ENCODE peak calls at places on chromosomes 5 and 9, in five cellular contexts. T, N, X, Q and H are unnamed samples.
A peak's percentile ranks its signal among the peaks of the same experiment; 100 is the strongest.

GRCh38 chr5:172418847-172419810 is 35.2 kb downstream of the SH3PXD2B start:
- DNase-seq in T (no peak), N (no peak), Q (no peak), X (peak; percentile 70), H (no peak)

GRCh38 chr5:38738898-38739743 is 106.7 kb upstream of the OSMR start:
- DNase-seq in Q (no peak), X (no peak), N (no peak), T (no peak), H (no peak)

GRCh38 chr5:158700231-158700996 is 399.3 kb downstream of the EBF1 start:
- DNase-seq in N (no peak), T (no peak), Q (no peak), X (no peak), H (no peak)

GRCh38 chr9:27426717-27427645 is 97.1 kb upstream of the IFNK start:
- DNase-seq in T (peak; percentile 71), N (peak; percentile 78), X (no peak), Q (no peak), H (no peak)

GRCh38 chr5:154421868-154422267 is 23.9 kb upstream of the SAP30L start:
- DNase-seq in T (peak; percentile 81), X (no peak), N (no peak), Q (no peak), H (no peak)

GRCh38 chr5:16572289-16573015 is 44.3 kb downstream of the RETREG1 start:
- DNase-seq in Q (no peak), T (no peak), X (no peak), N (no peak), H (no peak)

GRCh38 chr9:94907246-94907936 is 180.9 kb downstream of the AOPEP start:
- DNase-seq in T (no peak), Q (no peak), N (peak; percentile 23), X (no peak), H (no peak)

GRCh38 chr9:101027246-101027645 is 1.3 kb upstream of the PLPPR1 start:
- DNase-seq in Q (no peak), X (no peak), T (no peak), N (no peak), H (no peak)

GRCh38 chr9:118992813-118993747 is 376.2 kb downstream of the BRINP1 start:
- DNase-seq in Q (no peak), N (no peak), T (no peak), X (peak; percentile 17), H (no peak)

GRCh38 chr5:103014983-103015382 is 105.0 kb downstream of the GIN1 start:
- DNase-seq in X (no peak), Q (no peak), T (no peak), N (no peak), H (no peak)

GRCh38 chr5:18497089-18497488 is 862.8 kb downstream of the TAF11L14 start:
- DNase-seq in T (no peak), Q (no peak), X (no peak), N (no peak), H (no peak)

GRCh38 chr5:9502435-9502834 is 43.4 kb downstream of the SEMA5A start:
- DNase-seq in N (no peak), Q (no peak), T (no peak), X (no peak), H (no peak)

GRCh38 chr5:42656661-42657035 is 100.0 kb upstream of the CCDC152 start:
- DNase-seq in Q (no peak), N (no peak), T (no peak), X (no peak), H (no peak)

GRCh38 chr5:85140471-85140870 is 755.8 kb upstream of the EDIL3 start:
- DNase-seq in N (no peak), Q (no peak), X (no peak), T (no peak), H (no peak)

GRCh38 chr9:131056781-131057506 is 39.4 kb upstream of the AIF1L start:
- DNase-seq in X (no peak), T (no peak), N (no peak), Q (no peak), H (no peak)

GRCh38 chr5:159825551-159826051 is 90.7 kb upstream of the ADRA1B start:
- DNase-seq in X (no peak), T (no peak), Q (no peak), N (peak; percentile 90), H (no peak)

GRCh38 chr9:36718612-36719011 is 145.9 kb downstream of the MELK start:
- DNase-seq in Q (no peak), X (no peak), N (no peak), T (no peak), H (no peak)

GRCh38 chr9:127923771-127924170 is 6.8 kb downstream of the PIP5KL1 start:
- DNase-seq in T (no peak), N (peak; percentile 53), Q (no peak), X (no peak), H (no peak)

GRCh38 chr5:80125962-80126480 is 90.9 kb downstream of the THBS4 start:
- DNase-seq in Q (no peak), N (no peak), X (no peak), T (no peak), H (no peak)

GRCh38 chr5:154196955-154197652 is 6.6 kb downstream of the GALNT10 start:
- DNase-seq in Q (no peak), N (peak; percentile 50), X (no peak), T (no peak), H (no peak)

GRCh38 chr5:138909734-138910133 is 34.6 kb upstream of the LRRTM2 start:
- DNase-seq in N (no peak), T (no peak), X (no peak), Q (no peak), H (no peak)

GRCh38 chr5:138900281-138900965 is 25.3 kb upstream of the LRRTM2 start:
- DNase-seq in T (no peak), X (no peak), Q (no peak), N (no peak), H (no peak)

GRCh38 chr5:138903113-138903789 is 28.1 kb upstream of the LRRTM2 start:
- DNase-seq in T (no peak), X (no peak), Q (no peak), N (no peak), H (no peak)

GRCh38 chr5:138901716-138902115 is 26.6 kb upstream of the LRRTM2 start:
- DNase-seq in T (no peak), Q (no peak), N (no peak), X (no peak), H (no peak)

GRCh38 chr5:138905541-138905940 is 30.4 kb upstream of the LRRTM2 start:
- DNase-seq in X (no peak), T (no peak), Q (no peak), N (no peak), H (no peak)
- H3K9me3 ChIP-seq in X (no peaks in the 10 kb centered on the region), T (no peaks in the 10 kb centered on the region), Q (no peaks in the 10 kb centered on the region), N (no peaks in the 10 kb centered on the region), H (no peaks in the 10 kb centered on the region)

DNA sequence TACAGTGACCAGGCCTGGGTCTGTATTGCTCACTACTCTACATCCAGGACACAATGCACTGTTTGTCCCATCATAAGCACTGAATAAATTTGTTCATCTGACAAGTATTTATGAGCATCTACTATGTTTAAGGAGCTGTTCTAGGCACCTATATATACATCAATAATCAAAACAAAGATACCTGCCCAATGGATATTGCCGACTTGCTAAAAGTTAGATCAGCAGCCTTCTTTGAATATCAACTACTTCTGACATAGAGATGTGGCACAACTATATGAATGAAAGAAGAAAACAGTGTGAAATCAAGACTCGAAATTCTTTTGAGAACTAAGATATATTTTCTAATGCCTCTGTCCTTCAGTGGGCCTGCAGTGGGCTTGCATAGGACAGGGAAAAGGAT is 215.7 kb downstream of the ARL15 start:
- DNase-seq in X (no peak), T (no peak), N (no peak), Q (no peak), H (no peak)
- H3K9me3 ChIP-seq in X (no peaks in the 10 kb centered on the region), T (no peaks in the 10 kb centered on the region), N (no peaks in the 10 kb centered on the region), Q (no peaks in the 10 kb centered on the region), H (no peaks in the 10 kb centered on the region)

DNA sequence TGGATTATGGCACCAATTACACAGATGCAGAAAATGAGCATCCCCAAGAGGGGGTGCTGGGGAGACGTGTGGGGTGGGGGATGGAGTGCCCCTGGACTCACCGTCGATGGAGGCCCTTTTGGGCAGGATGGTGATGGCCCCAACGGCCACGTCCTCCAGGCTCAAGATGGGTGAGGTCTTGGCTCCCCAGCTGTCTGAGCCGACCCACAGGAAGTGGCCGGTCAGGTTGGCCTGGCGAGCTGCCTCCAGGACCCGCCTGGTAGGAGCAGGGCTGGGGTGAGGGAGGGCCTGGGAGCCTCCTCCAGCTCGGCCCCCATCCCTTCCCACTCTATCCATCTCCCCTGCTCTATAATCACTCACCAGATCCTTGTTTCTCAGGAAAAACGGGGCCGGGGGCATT is 4.6 kb downstream of the GRM6 start:
- DNase-seq in N (no peak), T (no peak), X (no peak), Q (no peak), H (no peak)
- H3K9me3 ChIP-seq in N (no peaks in the 10 kb centered on the region), T (peaks cover 11% of the 10 kb centered on the region), X (no peaks in the 10 kb centered on the region), Q (no peaks in the 10 kb centered on the region), H (no peaks in the 10 kb centered on the region)

DNA sequence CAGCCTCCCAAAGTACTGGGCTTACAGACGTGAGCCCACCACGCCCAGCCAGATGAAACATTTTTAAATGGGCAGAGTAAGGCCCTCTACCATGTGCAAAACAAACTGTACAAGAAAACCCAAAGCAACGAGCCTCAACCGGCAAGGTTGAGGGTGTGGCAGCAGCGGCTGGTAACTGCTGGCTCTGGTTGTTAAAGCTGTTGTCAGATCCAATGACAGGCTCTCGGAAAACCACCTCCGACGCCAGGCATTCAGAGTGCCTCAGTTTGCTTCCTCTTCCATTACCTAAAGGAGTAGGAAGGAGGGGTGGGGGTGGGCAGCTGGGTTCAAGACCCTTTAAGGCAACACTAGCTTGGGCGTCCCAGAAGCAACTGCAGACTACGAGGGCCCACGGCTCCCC is 2.4 kb upstream of the ASB6 start:
- DNase-seq in T (no peak), Q (no peak), X (no peak), N (no peak), H (no peak)
- H3K9me3 ChIP-seq in T (no peaks in the 10 kb centered on the region), Q (no peaks in the 10 kb centered on the region), X (no peaks in the 10 kb centered on the region), N (no peaks in the 10 kb centered on the region), H (no peaks in the 10 kb centered on the region)

GRCh38 chr5:179186092-179186419 is 125.9 kb downstream of the ZNF354C start:
- DNase-seq in N (no peak), Q (no peak), T (no peak), X (no peak), H (no peak)
- H3K9me3 ChIP-seq in N (no peaks in the 10 kb centered on the region), Q (no peaks in the 10 kb centered on the region), T (no peaks in the 10 kb centered on the region), X (no peaks in the 10 kb centered on the region), H (no peaks in the 10 kb centered on the region)

DNA sequence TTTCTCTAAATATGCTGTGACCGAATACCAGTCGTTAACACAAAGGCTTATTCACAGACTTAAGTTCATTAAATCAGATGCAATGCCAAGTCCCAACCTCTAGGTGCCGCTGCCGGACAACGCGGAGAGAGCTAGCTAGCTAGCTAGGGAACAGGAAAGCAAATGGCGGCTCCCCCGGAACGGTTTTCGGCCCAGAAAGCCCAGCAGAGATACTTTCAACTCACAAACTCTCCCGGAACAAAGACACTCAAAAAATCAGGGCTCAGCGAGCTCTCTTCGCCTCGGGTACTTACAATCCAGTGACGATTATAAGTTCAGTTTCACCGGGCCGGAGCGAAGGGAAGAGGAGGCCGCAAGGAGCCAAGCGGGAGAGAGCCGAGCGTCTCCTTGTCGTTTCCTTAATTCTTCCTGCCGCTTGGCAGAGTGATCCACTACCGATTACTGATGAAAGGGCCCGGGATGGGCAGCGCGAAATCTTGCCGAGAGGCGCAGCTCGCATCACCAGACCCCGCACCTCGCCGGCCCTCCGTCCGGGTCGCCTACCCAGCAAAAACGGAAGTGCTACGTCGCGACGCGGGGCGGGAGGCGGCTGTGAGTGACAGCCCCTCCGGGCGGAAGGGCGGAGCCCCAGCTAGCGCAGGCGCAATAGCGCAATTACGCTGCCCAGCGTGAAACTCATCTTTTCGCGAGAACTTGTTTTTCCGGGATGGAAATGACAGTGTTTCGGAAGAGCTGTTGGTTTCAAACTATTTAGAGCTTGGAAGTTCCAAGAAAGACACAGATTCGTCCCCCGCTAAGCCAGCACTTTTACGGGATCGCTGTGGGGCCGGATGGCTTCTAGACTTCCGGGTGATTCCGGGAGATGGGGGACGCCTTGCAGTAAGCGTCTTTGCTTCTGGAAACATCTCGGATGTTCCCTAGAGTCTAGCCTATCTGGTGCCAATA is at the start of gene TAF7:
- DNase-seq in Q (peak; percentile 94), T (peak; percentile 97), X (peak; percentile 87), N (peak; percentile 75), H (peak; percentile 86)
- H3K9me3 ChIP-seq in Q (peaks cover 23% of the 10 kb centered on the region), T (peaks cover 63% of the 10 kb centered on the region), X (peaks cover 17% of the 10 kb centered on the region), N (peaks cover 56% of the 10 kb centered on the region), H (peaks cover 30% of the 10 kb centered on the region)